ENCODE peak calls at places on chromosomes 7 and 10, in ten cellular contexts. One of them, this sample, is unnamed.

GRCh38 chr7:67631496-67631895 is 634.9 kb downstream of the TYW1 start:
- DNase-seq in psoas muscle: no peak
- DNase-seq in effector memory CD4-positive, alpha-beta T cell: no peak
- DNase-seq in heart left ventricle: no peak
- DNase-seq in WERI-Rb-1: peak; percentile 53
- DNase-seq in PC-9: no peak
- DNase-seq in transverse colon: no peak
- DNase-seq in right lobe of liver: no peak
- DNase-seq in MG63: no peak
- DNase-seq in BJ: no peak
- DNase-seq in this sample: no peak

GRCh38 chr7:35985126-35985754 is 167.8 kb upstream of the EEPD1 start:
- DNase-seq in effector memory CD4-positive, alpha-beta T cell: peak; percentile 57
- DNase-seq in BJ: no peak
- DNase-seq in WERI-Rb-1: peak; percentile 71
- DNase-seq in psoas muscle: peak; percentile 79
- DNase-seq in PC-9: peak; percentile 84
- DNase-seq in MG63: peak; percentile 62
- DNase-seq in right lobe of liver: peak; percentile 82
- DNase-seq in heart left ventricle: peak; percentile 83
- DNase-seq in transverse colon: peak; percentile 84
- DNase-seq in this sample: peak; percentile 88

GRCh38 chr7:40330408-40330807 is 195.6 kb downstream of the SUGCT start:
- DNase-seq in MG63: no peak
- DNase-seq in transverse colon: no peak
- DNase-seq in psoas muscle: no peak
- DNase-seq in PC-9: no peak
- DNase-seq in WERI-Rb-1: no peak
- DNase-seq in heart left ventricle: no peak
- DNase-seq in BJ: no peak
- DNase-seq in right lobe of liver: no peak
- DNase-seq in effector memory CD4-positive, alpha-beta T cell: no peak
- DNase-seq in this sample: no peak

GRCh38 chr7:148697950-148698396 is 730 bp upstream of the CUL1 start:
- DNase-seq in psoas muscle: no peak
- DNase-seq in WERI-Rb-1: no peak
- DNase-seq in PC-9: no peak
- DNase-seq in right lobe of liver: no peak
- DNase-seq in MG63: no peak
- DNase-seq in effector memory CD4-positive, alpha-beta T cell: no peak
- DNase-seq in transverse colon: no peak
- DNase-seq in heart left ventricle: no peak
- DNase-seq in BJ: no peak
- DNase-seq in this sample: no peak

GRCh38 chr7:45885264-45885882 is 2.9 kb upstream of the IGFBP1 start:
- DNase-seq in WERI-Rb-1: no peak
- DNase-seq in MG63: peak; percentile 89
- DNase-seq in right lobe of liver: peak; percentile 77
- DNase-seq in PC-9: peak; percentile 80
- DNase-seq in psoas muscle: no peak
- DNase-seq in BJ: no peak
- DNase-seq in effector memory CD4-positive, alpha-beta T cell: no peak
- DNase-seq in transverse colon: no peak
- DNase-seq in heart left ventricle: no peak
- DNase-seq in this sample: no peak

GRCh38 chr7:96233528-96234154 is 88.3 kb downstream of the SLC25A13 start:
- DNase-seq in WERI-Rb-1: no peak
- DNase-seq in PC-9: no peak
- DNase-seq in MG63: no peak
- DNase-seq in heart left ventricle: no peak
- DNase-seq in effector memory CD4-positive, alpha-beta T cell: no peak
- DNase-seq in psoas muscle: no peak
- DNase-seq in BJ: no peak
- DNase-seq in right lobe of liver: no peak
- DNase-seq in transverse colon: no peak
- DNase-seq in this sample: no peak

GRCh38 chr10:18140149-18140956 is at the start of gene CACNB2:
- DNase-seq in psoas muscle: peak; percentile 38
- DNase-seq in right lobe of liver: peak; percentile 48
- DNase-seq in heart left ventricle: peak; percentile 69
- DNase-seq in PC-9: peak; percentile 27
- DNase-seq in WERI-Rb-1: peak; percentile 67
- DNase-seq in transverse colon: peak; percentile 75
- DNase-seq in effector memory CD4-positive, alpha-beta T cell: no peak
- DNase-seq in MG63: peak; percentile 61
- DNase-seq in BJ: no peak
- DNase-seq in this sample: peak; percentile 80

GRCh38 chr7:44276571-44277101 is 48.8 kb downstream of the CAMK2B start:
- DNase-seq in PC-9: no peak
- DNase-seq in WERI-Rb-1: no peak
- DNase-seq in MG63: no peak
- DNase-seq in right lobe of liver: no peak
- DNase-seq in transverse colon: no peak
- DNase-seq in BJ: no peak
- DNase-seq in heart left ventricle: no peak
- DNase-seq in psoas muscle: peak; percentile 8
- DNase-seq in effector memory CD4-positive, alpha-beta T cell: no peak
- DNase-seq in this sample: no peak

GRCh38 chr10:70232859-70233108 is 445 bp downstream of the PPA1 start:
- DNase-seq in effector memory CD4-positive, alpha-beta T cell: no peak
- DNase-seq in WERI-Rb-1: no peak
- DNase-seq in transverse colon: no peak
- DNase-seq in BJ: no peak
- DNase-seq in PC-9: no peak
- DNase-seq in psoas muscle: no peak
- DNase-seq in MG63: no peak
- DNase-seq in right lobe of liver: no peak
- DNase-seq in heart left ventricle: no peak
- DNase-seq in this sample: no peak

GRCh38 chr10:76632158-76633051 is 1005.2 kb downstream of the KCNMA1 start:
- DNase-seq in BJ: no peak
- DNase-seq in PC-9: peak; percentile 9
- DNase-seq in MG63: peak; percentile 38
- DNase-seq in psoas muscle: no peak
- DNase-seq in WERI-Rb-1: no peak
- DNase-seq in effector memory CD4-positive, alpha-beta T cell: no peak
- DNase-seq in right lobe of liver: peak; percentile 49
- DNase-seq in transverse colon: peak; percentile 33
- DNase-seq in heart left ventricle: no peak
- DNase-seq in this sample: no peak

GRCh38 chr7:130369110-130369711 is 11.1 kb upstream of the CPA1 start:
- DNase-seq in effector memory CD4-positive, alpha-beta T cell: no peak
- DNase-seq in WERI-Rb-1: no peak
- DNase-seq in heart left ventricle: no peak
- DNase-seq in PC-9: no peak
- DNase-seq in right lobe of liver: no peak
- DNase-seq in BJ: no peak
- DNase-seq in MG63: no peak
- DNase-seq in transverse colon: no peak
- DNase-seq in psoas muscle: no peak
- DNase-seq in this sample: no peak

DNA sequence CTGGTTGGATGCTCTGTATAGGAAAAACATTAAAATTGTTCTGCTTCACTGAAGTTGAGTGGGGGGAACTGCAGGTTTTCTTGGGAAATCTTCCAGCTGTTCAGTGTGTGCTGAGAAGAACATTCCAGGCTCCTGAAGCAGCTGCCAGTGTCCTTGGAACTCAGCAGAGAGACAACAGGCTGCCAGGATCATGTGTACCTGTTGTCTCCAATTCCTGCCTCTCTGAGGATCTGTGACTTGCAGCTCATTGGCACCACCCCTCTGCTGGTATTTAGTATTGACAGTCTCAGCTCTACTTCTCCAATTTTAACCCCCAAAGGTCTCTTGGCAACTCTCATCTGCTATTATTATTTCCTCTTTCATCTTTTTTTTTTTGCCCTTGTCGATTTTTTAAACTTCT is 42.3 kb upstream of the PRKG1 start:
- DNase-seq in heart left ventricle: no peak
- DNase-seq in effector memory CD4-positive, alpha-beta T cell: no peak
- DNase-seq in BJ: no peak
- DNase-seq in psoas muscle: no peak
- DNase-seq in right lobe of liver: no peak
- DNase-seq in transverse colon: no peak
- DNase-seq in MG63: no peak
- DNase-seq in WERI-Rb-1: no peak
- DNase-seq in PC-9: no peak
- DNase-seq in this sample: peak; percentile 3
- H3K4me3 ChIP-seq in heart left ventricle: no peak overlapping the region
- H3K4me3 ChIP-seq in effector memory CD4-positive, alpha-beta T cell: no peak overlapping the region
- H3K4me3 ChIP-seq in BJ: no peak overlapping the region
- H3K4me3 ChIP-seq in psoas muscle: no peak overlapping the region
- H3K4me3 ChIP-seq in right lobe of liver: no peak overlapping the region
- H3K4me3 ChIP-seq in transverse colon: no peak overlapping the region
- H3K4me3 ChIP-seq in MG63: no peak overlapping the region
- H3K4me3 ChIP-seq in WERI-Rb-1: no peak overlapping the region
- H3K4me3 ChIP-seq in PC-9: no peak overlapping the region
- H3K4me3 ChIP-seq in this sample: no peak overlapping the region

DNA sequence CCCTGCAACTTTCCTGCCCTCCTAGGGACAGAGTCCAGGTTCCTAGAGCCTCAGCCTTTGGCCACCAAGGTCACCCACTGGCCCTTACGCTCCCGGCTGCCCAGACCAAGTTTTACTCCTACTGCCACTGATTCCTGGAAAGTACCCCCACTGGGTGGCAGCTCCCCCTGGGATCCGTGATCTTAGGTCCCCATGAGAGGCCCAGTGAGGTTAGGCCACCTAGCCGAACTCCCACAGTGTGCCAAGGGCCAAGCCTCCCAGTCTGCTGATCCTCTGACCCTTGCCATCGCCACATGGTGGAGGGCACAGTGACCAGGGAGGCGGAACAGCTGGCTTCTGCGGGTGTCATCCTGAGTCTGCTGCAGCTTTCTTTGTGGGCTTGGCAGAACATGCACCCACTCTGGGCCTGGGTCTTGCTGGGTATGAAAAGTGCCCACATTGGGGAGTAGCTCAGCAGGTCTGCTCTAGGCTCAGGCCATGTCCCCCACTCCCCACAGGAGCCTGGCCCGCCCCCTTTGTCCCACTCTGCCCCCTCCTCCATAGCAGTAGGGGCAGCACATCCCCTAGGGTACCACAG is 40.5 kb upstream of the PPIF start:
- DNase-seq in BJ: no peak
- DNase-seq in right lobe of liver: no peak
- DNase-seq in WERI-Rb-1: no peak
- DNase-seq in psoas muscle: no peak
- DNase-seq in MG63: no peak
- DNase-seq in PC-9: no peak
- DNase-seq in transverse colon: no peak
- DNase-seq in heart left ventricle: no peak
- DNase-seq in effector memory CD4-positive, alpha-beta T cell: no peak
- DNase-seq in this sample: no peak
- H3K36me3 ChIP-seq in BJ: peaks cover 77% of the 10 kb centered on the region
- H3K36me3 ChIP-seq in right lobe of liver: peaks cover 43% of the 10 kb centered on the region
- H3K36me3 ChIP-seq in WERI-Rb-1: peaks cover 71% of the 10 kb centered on the region
- H3K36me3 ChIP-seq in psoas muscle: peaks cover 95% of the 10 kb centered on the region
- H3K36me3 ChIP-seq in MG63: peaks cover 91% of the 10 kb centered on the region
- H3K36me3 ChIP-seq in PC-9: peaks cover 18% of the 10 kb centered on the region
- H3K36me3 ChIP-seq in transverse colon: no peaks in the 10 kb centered on the region
- H3K36me3 ChIP-seq in heart left ventricle: peaks cover 99% of the 10 kb centered on the region
- H3K36me3 ChIP-seq in effector memory CD4-positive, alpha-beta T cell: peaks cover 62% of the 10 kb centered on the region
- H3K36me3 ChIP-seq in this sample: peaks cover 17% of the 10 kb centered on the region

GRCh38 chr10:124098575-124098974 is 5.2 kb upstream of the CHST15 start:
- DNase-seq in MG63: no peak
- DNase-seq in transverse colon: no peak
- DNase-seq in WERI-Rb-1: no peak
- DNase-seq in right lobe of liver: no peak
- DNase-seq in PC-9: no peak
- DNase-seq in heart left ventricle: no peak
- DNase-seq in psoas muscle: no peak
- DNase-seq in BJ: no peak
- DNase-seq in effector memory CD4-positive, alpha-beta T cell: no peak
- DNase-seq in this sample: no peak
- H3K4me3 ChIP-seq in MG63: no peak overlapping the region
- H3K4me3 ChIP-seq in transverse colon: no peak overlapping the region
- H3K4me3 ChIP-seq in WERI-Rb-1: no peak overlapping the region
- H3K4me3 ChIP-seq in right lobe of liver: no peak overlapping the region
- H3K4me3 ChIP-seq in PC-9: no peak overlapping the region
- H3K4me3 ChIP-seq in heart left ventricle: no peak overlapping the region
- H3K4me3 ChIP-seq in psoas muscle: no peak overlapping the region
- H3K4me3 ChIP-seq in BJ: no peak overlapping the region
- H3K4me3 ChIP-seq in effector memory CD4-positive, alpha-beta T cell: no peak overlapping the region
- H3K4me3 ChIP-seq in this sample: no peak overlapping the region

GRCh38 chr10:3776796-3777571 is 8.0 kb downstream of the KLF6 start:
- DNase-seq in WERI-Rb-1: no peak
- DNase-seq in PC-9: peak; percentile 74
- DNase-seq in right lobe of liver: no peak
- DNase-seq in effector memory CD4-positive, alpha-beta T cell: peak; percentile 55
- DNase-seq in BJ: no peak
- DNase-seq in transverse colon: peak; percentile 72
- DNase-seq in psoas muscle: peak; percentile 40
- DNase-seq in MG63: peak; percentile 65
- DNase-seq in heart left ventricle: no peak
- DNase-seq in this sample: no peak

GRCh38 chr10:3780056-3780765 is 4.8 kb downstream of the KLF6 start:
- DNase-seq in PC-9: no peak
- DNase-seq in effector memory CD4-positive, alpha-beta T cell: no peak
- DNase-seq in psoas muscle: peak; percentile 42
- DNase-seq in right lobe of liver: no peak
- DNase-seq in heart left ventricle: no peak
- DNase-seq in WERI-Rb-1: no peak
- DNase-seq in transverse colon: no peak
- DNase-seq in MG63: peak; percentile 58
- DNase-seq in BJ: no peak
- DNase-seq in this sample: no peak

GRCh38 chr10:3778708-3779108 is 6.3 kb downstream of the KLF6 start:
- DNase-seq in PC-9: no peak
- DNase-seq in MG63: no peak
- DNase-seq in heart left ventricle: no peak
- DNase-seq in effector memory CD4-positive, alpha-beta T cell: no peak
- DNase-seq in right lobe of liver: no peak
- DNase-seq in BJ: no peak
- DNase-seq in psoas muscle: no peak
- DNase-seq in WERI-Rb-1: no peak
- DNase-seq in transverse colon: no peak
- DNase-seq in this sample: no peak

GRCh38 chr10:3779146-3779707 is 5.8 kb downstream of the KLF6 start:
- DNase-seq in psoas muscle: no peak
- DNase-seq in MG63: no peak
- DNase-seq in right lobe of liver: no peak
- DNase-seq in WERI-Rb-1: no peak
- DNase-seq in transverse colon: peak; percentile 26
- DNase-seq in effector memory CD4-positive, alpha-beta T cell: no peak
- DNase-seq in PC-9: no peak
- DNase-seq in BJ: no peak
- DNase-seq in heart left ventricle: no peak
- DNase-seq in this sample: no peak

GRCh38 chr10:3777876-3778707 is 6.9 kb downstream of the KLF6 start:
- DNase-seq in right lobe of liver: no peak
- DNase-seq in BJ: no peak
- DNase-seq in PC-9: no peak
- DNase-seq in effector memory CD4-positive, alpha-beta T cell: no peak
- DNase-seq in heart left ventricle: no peak
- DNase-seq in WERI-Rb-1: no peak
- DNase-seq in transverse colon: no peak
- DNase-seq in psoas muscle: no peak
- DNase-seq in MG63: no peak
- DNase-seq in this sample: no peak
- H3K36me3 ChIP-seq in right lobe of liver: peaks cover 66% of the 10 kb centered on the region
- H3K36me3 ChIP-seq in BJ: peaks cover 27% of the 10 kb centered on the region
- H3K36me3 ChIP-seq in PC-9: peaks cover 45% of the 10 kb centered on the region
- H3K36me3 ChIP-seq in effector memory CD4-positive, alpha-beta T cell: peaks cover 47% of the 10 kb centered on the region
- H3K36me3 ChIP-seq in heart left ventricle: peaks cover 71% of the 10 kb centered on the region
- H3K36me3 ChIP-seq in WERI-Rb-1: peaks cover 43% of the 10 kb centered on the region
- H3K36me3 ChIP-seq in transverse colon: no peaks in the 10 kb centered on the region
- H3K36me3 ChIP-seq in psoas muscle: peaks cover 62% of the 10 kb centered on the region
- H3K36me3 ChIP-seq in MG63: peaks cover 75% of the 10 kb centered on the region
- H3K36me3 ChIP-seq in this sample: peaks cover 26% of the 10 kb centered on the region

This sample was measured in H7.